ENCODE peak calls at places on chromosomes 3 and 15, in eight cellular contexts. L is HL-60, P is HepG2, J is HCT116, G is GM23338, O is SK-N-SH, K is GM12878, I is K562. U is an unnamed sample.

GRCh38 chr3:42706721-42707619 is 4.4 kb upstream of the HHATL start:
- DNase-seq in L (no peak), P (no peak), J (no peak), G (no peak), O (peak), K (no peak), I (no peak), U (no peak)

GRCh38 chr3:185066251-185066650 is 86.6 kb downstream of the C3orf70 start:
- DNase-seq in L (no peak), P (no peak), J (no peak), G (no peak), O (no peak), K (no peak), I (no peak), U (no peak)

GRCh38 chr15:99651023-99651807 is 82.0 kb downstream of the LYSMD4 start:
- DNase-seq in L (no peak), P (no peak), J (no peak), G (no peak), O (no peak), K (no peak), I (no peak), U (no peak)

GRCh38 chr15:70376031-70376928 is 278.6 kb upstream of the TLE3 start:
- DNase-seq in L (no peak), P (no peak), J (no peak), G (peak), O (no peak), K (no peak), I (no peak), U (no peak)

GRCh38 chr3:159928692-159929091 is 59.9 kb upstream of the IL12A start:
- DNase-seq in L (no peak), P (no peak), J (no peak), G (no peak), O (no peak), K (no peak), I (no peak), U (peak)

GRCh38 chr15:40340038-40340739 is 550 bp downstream of the CCDC9B start:
- DNase-seq in L (no peak), P (no peak), J (no peak), G (no peak), O (peak), K (no peak), I (no peak), U (no peak)

GRCh38 chr15:36988947-36989346 is 111.4 kb downstream of the MEIS2 start:
- DNase-seq in L (no peak), P (no peak), J (no peak), G (no peak), O (no peak), K (no peak), I (no peak), U (no peak)

GRCh38 chr15:75171408-75171807 is 30.3 kb upstream of the C15orf39 start:
- DNase-seq in L (peak), P (peak), J (no peak), G (no peak), O (no peak), K (peak), I (no peak), U (no peak)

GRCh38 chr15:49621327-49622210 is 721 bp downstream of the DTWD1 start:
- DNase-seq in L (peak), P (no peak), J (no peak), G (peak), O (peak), K (no peak), I (no peak), U (no peak)

GRCh38 chr15:50315814-50316630 is 39.0 kb downstream of the GABPB1 start:
- DNase-seq in L (no peak), P (peak), J (peak), G (peak), O (peak), K (no peak), I (no peak), U (peak)

GRCh38 chr3:126522363-126522788 is 1.6 kb upstream of the CHST13 start:
- DNase-seq in L (peak), P (peak), J (peak), G (peak), O (peak), K (no peak), I (peak), U (peak)

GRCh38 chr3:161339517-161340500 is 31.5 kb downstream of the SPTSSB start:
- DNase-seq in L (no peak), P (peak), J (no peak), G (no peak), O (no peak), K (no peak), I (no peak), U (no peak)

GRCh38 chr15:28955160-28955502 is 69.4 kb downstream of the APBA2 start:
- DNase-seq in L (peak), P (no peak), J (no peak), G (no peak), O (peak), K (peak), I (no peak), U (no peak)

GRCh38 chr3:46188708-46189107 is 19.4 kb downstream of the CCR1 start:
- DNase-seq in L (no peak), P (no peak), J (no peak), G (peak), O (no peak), K (no peak), I (no peak), U (no peak)

GRCh38 chr15:63054985-63055384 is 12.4 kb downstream of the TPM1 start:
- DNase-seq in L (no peak), P (no peak), J (no peak), G (no peak), O (peak), K (no peak), I (no peak), U (no peak)

GRCh38 chr3:138944842-138945645 is 1.9 kb downstream of the FOXL2 start:
- DNase-seq in L (no peak), P (no peak), J (no peak), G (peak), O (peak), K (no peak), I (peak), U (no peak)

GRCh38 chr15:35019401-35020327 is 31.6 kb upstream of the ZNF770 start:
- DNase-seq in L (no peak), P (no peak), J (peak), G (peak), O (no peak), K (no peak), I (no peak), U (no peak)
- TF ChIP-seq POLR2AphosphoS5 in L (no peak), P (no peak), J (no peak), G (no peak), O (no peak), K (no peak), I (no peak), U (no peak)

GRCh38 chr3:152961323-152961722 is 126.4 kb downstream of the P2RY1 start:
- DNase-seq in L (no peak), P (peak), J (peak), G (peak), O (peak), K (peak), I (peak), U (no peak)
- TF ChIP-seq CTCF in L (no peak), P (peak), J (peak), G (peak), O (peak), K (peak), I (peak), U (peak)

GRCh38 chr15:101481381-101481705 is 8.2 kb downstream of the PCSK6 start:
- DNase-seq in L (no peak), P (no peak), J (no peak), G (no peak), O (no peak), K (no peak), I (no peak), U (no peak)
- TF ChIP-seq REST in L (no peak), P (no peak), J (no peak), G (no peak), O (no peak), K (no peak), I (no peak), U (no peak)

GRCh38 chr3:93973160-93974126 is at the start of gene PROS1:
- DNase-seq in L (peak), P (peak), J (peak), G (peak), O (peak), K (no peak), I (peak), U (peak)
- TF ChIP-seq POLR2AphosphoS5 in L (no peak), P (peak), J (no peak), G (peak), O (no peak), K (no peak), I (no peak), U (no peak)

U was measured in Panc1.